ENCODE peak calls at places on chromosomes 6 and 20, in five cellular contexts. L is activated T-helper 1 cell treated with Interleukin-2 at 50 U/mL for 16 hours, S is C1 segment of cervical spinal cord, T is hypothalamus, K is ureter. X is an unnamed sample.

GRCh38 chr6:96022225-96022624 is 6.5 kb downstream of the FUT9 start:
- DNase-seq in S (no peak), K (no peak), T (no peak), L (no peak), X (no peak)

GRCh38 chr20:60579941-60580515 is 621.8 kb downstream of the CDH26 start:
- DNase-seq in L (no peak), K (no peak), T (no peak), S (no peak), X (no peak)

GRCh38 chr6:30238178-30238795 is 25.1 kb upstream of the TRIM26 start:
- DNase-seq in K (no peak), T (no peak), L (no peak), S (no peak), X (no peak)

GRCh38 chr6:109790131-109790530 is 99.0 kb downstream of the FIG4 start:
- DNase-seq in L (no peak), S (no peak), K (no peak), T (no peak), X (no peak)

GRCh38 chr6:131061771-131062160 is 1.3 kb downstream of the EPB41L2 start:
- DNase-seq in T (no peak), K (no peak), S (no peak), L (no peak), X (no peak)

GRCh38 chr20:25054995-25055629 is 2.8 kb downstream of the ACSS1 start:
- DNase-seq in K (no peak), S (no peak), T (no peak), L (no peak), X (no peak)

GRCh38 chr6:131740161-131740560 is 29.3 kb upstream of the CTAGE9 start:
- DNase-seq in K (no peak), T (no peak), S (no peak), L (no peak), X (no peak)

GRCh38 chr6:184161-184695 is 108.1 kb upstream of the DUSP22 start:
- DNase-seq in S (no peak), T (no peak), L (no peak), K (peak), X (no peak)

GRCh38 chr6:41371992-41372525 is 36.7 kb downstream of the NCR2 start:
- DNase-seq in S (no peak), L (no peak), K (peak), T (no peak), X (peak)

GRCh38 chr20:34971873-34972235 is 16.2 kb downstream of the MYH7B start:
- DNase-seq in S (no peak), T (no peak), L (no peak), K (no peak), X (no peak)

GRCh38 chr6:38713812-38714211 is 1.3 kb upstream of the DNAH8 start:
- DNase-seq in T (no peak), L (peak), S (no peak), K (peak), X (no peak)

GRCh38 chr6:14085176-14085787 is 32.3 kb upstream of the CD83 start:
- DNase-seq in K (no peak), T (no peak), S (no peak), L (no peak), X (peak)

GRCh38 chr20:48329676-48330644 is 497.8 kb downstream of the PREX1 start:
- DNase-seq in S (no peak), L (no peak), K (no peak), T (no peak), X (no peak)

GRCh38 chr6:41489284-41489851 is 56.8 kb upstream of the FOXP4 start:
- DNase-seq in L (no peak), T (no peak), S (no peak), K (no peak), X (peak)

GRCh38 chr20:38751360-38751976 is 3.2 kb downstream of the ACTR5 start:
- DNase-seq in L (no peak), S (no peak), K (no peak), T (no peak), X (no peak)

GRCh38 chr6:129730477-129731165 is 20.6 kb upstream of the ARHGAP18 start:
- DNase-seq in S (no peak), K (no peak), T (no peak), L (no peak), X (no peak)

GRCh38 chr6:43481075-43481474 is 3.7 kb downstream of the TJAP1 start:
- DNase-seq in S (no peak), K (no peak), L (no peak), T (no peak), X (no peak)

GRCh38 chr20:8414611-8415274 is 282.7 kb downstream of the PLCB1 start:
- DNase-seq in T (no peak), S (no peak), L (no peak), K (no peak), X (no peak)

GRCh38 chr20:62675156-62675871 is 33.0 kb downstream of the SLCO4A1 start:
- DNase-seq in T (no peak), L (no peak), S (peak), K (no peak), X (no peak)

GRCh38 chr6:148760143-148760505 is 13.3 kb downstream of the UST start:
- DNase-seq in L (no peak), S (no peak), K (no peak), T (no peak), X (no peak)

GRCh38 chr6:121670511-121670910 is 235.1 kb downstream of the GJA1 start:
- DNase-seq in S (no peak), K (no peak), L (no peak), T (no peak), X (no peak)

GRCh38 chr6:91886183-91886795 is 1299.4 kb upstream of the MAP3K7 start:
- DNase-seq in K (no peak), T (no peak), L (no peak), S (no peak), X (no peak)

GRCh38 chr6:126054258-126054702 is 67.9 kb downstream of the TRMT11 start:
- DNase-seq in K (no peak), S (no peak), L (no peak), T (no peak), X (no peak)

GRCh38 chr6:116036885-116037284 is 23.8 kb downstream of the FRK start:
- DNase-seq in K (no peak), L (no peak), T (no peak), S (no peak), X (no peak)

GRCh38 chr6:134830945-134831344 is 119.0 kb downstream of the ALDH8A1 start:
- DNase-seq in S (no peak), L (no peak), T (no peak), K (no peak), X (no peak)

GRCh38 chr6:132414332-132414731 is 13.1 kb upstream of the MOXD1 start:
- DNase-seq in K (no peak), L (no peak), S (no peak), T (no peak), X (no peak)

GRCh38 chr6:65170273-65170672 is 536.8 kb downstream of the EYS start:
- DNase-seq in K (no peak), T (no peak), S (no peak), L (no peak), X (no peak)

GRCh38 chr20:717817-718216 is 42.2 kb upstream of the SCRT2 start:
- DNase-seq in L (no peak), S (no peak), K (no peak), T (peak), X (no peak)

GRCh38 chr6:10877012-10877411 is 4.8 kb downstream of the GCM2 start:
- DNase-seq in L (no peak), T (no peak), K (no peak), S (no peak), X (no peak)

GRCh38 chr6:36679043-36679821 is 718 bp downstream of the CDKN1A start:
- DNase-seq in L (no peak), S (peak), T (no peak), K (peak), X (no peak)

GRCh38 chr6:141830530-141830929 is 302.2 kb upstream of the GJE1 start:
- DNase-seq in S (no peak), K (no peak), L (no peak), T (no peak), X (no peak)

GRCh38 chr6:156988276-156989158 is 211.3 kb downstream of the ARID1B start:
- DNase-seq in K (no peak), S (no peak), T (no peak), L (no peak), X (no peak)

GRCh38 chr20:21503345-21503744 is 10.5 kb downstream of the NKX2-2 start:
- DNase-seq in T (no peak), S (no peak), L (no peak), K (no peak), X (no peak)

X was measured in osteocyte.